ENCODE peak calls at places on chromosome 18, in seven cellular contexts. F is SHP77; R is T-helper 2 cell treated with Interferon-gamma antibody and Interleukin-4, amounts not matched to agents 5 μg/mL and 100 μg/mL, for 36 hours; S is H4; C is globus pallidus; W is GM12865; J is T-cell. M is an unnamed sample.

GRCh38 chr18:21110667-21111350 is 804 bp downstream of the ROCK1 start:
- DNase-seq in F (no peak), R (peak), S (peak), C (peak), W (peak), J (peak), M (peak)

GRCh38 chr18:36321636-36322407 is 24.3 kb downstream of the FHOD3 start:
- DNase-seq in F (no peak), R (no peak), S (peak), C (no peak), W (no peak), J (no peak), M (no peak)

GRCh38 chr18:10035306-10035991 is 121.6 kb downstream of the VAPA start:
- DNase-seq in F (no peak), R (no peak), S (no peak), C (no peak), W (no peak), J (no peak), M (no peak)

GRCh38 chr18:70377317-70377799 is 88.5 kb downstream of the SOCS6 start:
- DNase-seq in F (no peak), R (no peak), S (no peak), C (no peak), W (no peak), J (no peak), M (no peak)

GRCh38 chr18:55585586-55586521 is 2.1 kb downstream of the TCF4 start:
- DNase-seq in F (no peak), R (no peak), S (no peak), C (peak), W (no peak), J (no peak), M (peak)

GRCh38 chr18:80167331-80167730 is 58.3 kb downstream of the ADNP2 start:
- DNase-seq in F (no peak), R (no peak), S (no peak), C (no peak), W (no peak), J (no peak), M (no peak)

GRCh38 chr18:9742588-9743131 is 34.6 kb downstream of the RAB31 start:
- DNase-seq in F (no peak), R (no peak), S (peak), C (peak), W (no peak), J (no peak), M (no peak)

GRCh38 chr18:30819619-30820018 is 222.9 kb downstream of the DSC3 start:
- DNase-seq in F (no peak), R (no peak), S (no peak), C (no peak), W (no peak), J (no peak), M (no peak)

GRCh38 chr18:34734048-34734447 is 23.9 kb downstream of the DTNA start:
- DNase-seq in F (no peak), R (no peak), S (no peak), C (no peak), W (no peak), J (no peak), M (no peak)

GRCh38 chr18:74360852-74361640 is 45.4 kb downstream of the C18orf63 start:
- DNase-seq in F (no peak), R (no peak), S (no peak), C (no peak), W (no peak), J (no peak), M (no peak)

GRCh38 chr18:32906506-32907214 is 133.8 kb upstream of the KLHL14 start:
- DNase-seq in F (no peak), R (no peak), S (no peak), C (no peak), W (no peak), J (no peak), M (no peak)

GRCh38 chr18:24659837-24660720 is 199.6 kb downstream of the HRH4 start:
- DNase-seq in F (peak), R (peak), S (no peak), C (no peak), W (peak), J (peak), M (no peak)

GRCh38 chr18:22422909-22423548 is 5.3 kb upstream of the CTAGE1 start:
- DNase-seq in F (no peak), R (no peak), S (no peak), C (peak), W (no peak), J (no peak), M (peak)

GRCh38 chr18:26928669-26929313 is 63.3 kb upstream of the AQP4 start:
- DNase-seq in F (no peak), R (no peak), S (no peak), C (no peak), W (no peak), J (no peak), M (no peak)

GRCh38 chr18:75216212-75216925 is 5.8 kb downstream of the TSHZ1 start:
- DNase-seq in F (no peak), R (no peak), S (no peak), C (no peak), W (no peak), J (no peak), M (no peak)

GRCh38 chr18:23966909-23967308 is 47.6 kb upstream of the TTC39C start:
- DNase-seq in F (no peak), R (no peak), S (no peak), C (no peak), W (no peak), J (no peak), M (no peak)

GRCh38 chr18:25518716-25519053 is 166.7 kb upstream of the ZNF521 start:
- DNase-seq in F (no peak), R (no peak), S (no peak), C (no peak), W (peak), J (no peak), M (no peak)

GRCh38 chr18:2846638-2847340 is at the start of gene EMILIN2:
- DNase-seq in F (no peak), R (peak), S (no peak), C (no peak), W (peak), J (peak), M (peak)

GRCh38 chr18:22391571-22392359 is 25.9 kb downstream of the CTAGE1 start:
- DNase-seq in F (no peak), R (no peak), S (peak), C (no peak), W (peak), J (peak), M (peak)

GRCh38 chr18:48639772-48640432 is 101.1 kb downstream of the CTIF start:
- DNase-seq in F (no peak), R (no peak), S (no peak), C (no peak), W (peak), J (no peak), M (no peak)

GRCh38 chr18:45802814-45803492 is 22.5 kb upstream of the SIGLEC15 start:
- DNase-seq in F (no peak), R (peak), S (peak), C (no peak), W (no peak), J (no peak), M (no peak)

GRCh38 chr18:35619468-35619867 is 37.9 kb downstream of the GALNT1 start:
- DNase-seq in F (no peak), R (no peak), S (no peak), C (peak), W (no peak), J (no peak), M (no peak)

GRCh38 chr18:45639424-45639823 is 24.1 kb downstream of the SLC14A2 start:
- DNase-seq in F (no peak), R (no peak), S (no peak), C (no peak), W (no peak), J (no peak), M (no peak)

GRCh38 chr18:58996131-58996632 is 131.5 kb downstream of the ZNF532 start:
- DNase-seq in F (peak), R (no peak), S (no peak), C (no peak), W (no peak), J (no peak), M (no peak)

GRCh38 chr18:35983818-35984217 is 11.3 kb downstream of the RMP24 start:
- DNase-seq in F (no peak), R (no peak), S (no peak), C (no peak), W (no peak), J (no peak), M (no peak)

GRCh38 chr18:58860747-58861224 is 3.9 kb upstream of the ZNF532 start:
- DNase-seq in F (no peak), R (no peak), S (no peak), C (peak), W (no peak), J (no peak), M (no peak)

GRCh38 chr18:46158498-46158897 is 54.3 kb downstream of the HAUS1 start:
- DNase-seq in F (no peak), R (no peak), S (no peak), C (no peak), W (no peak), J (no peak), M (no peak)

GRCh38 chr18:50398099-50398498 is 23.3 kb downstream of the SKA1 start:
- DNase-seq in F (no peak), R (no peak), S (no peak), C (no peak), W (no peak), J (no peak), M (no peak)

GRCh38 chr18:10226971-10227370 is 227.5 kb upstream of the APCDD1 start:
- DNase-seq in F (no peak), R (no peak), S (no peak), C (no peak), W (no peak), J (no peak), M (no peak)

GRCh38 chr18:77108001-77108692 is 24.4 kb downstream of the MBP start:
- DNase-seq in F (peak), R (peak), S (peak), C (peak), W (peak), J (no peak), M (no peak)